ENCODE peak calls at places on chromosomes 16 and 17, in nine cellular contexts. X is heart right ventricle, O is ascending aorta, A is sigmoid colon, J is endothelial cell, I is nephron progenitor cell, H is A549, D is body of pancreas, P is lower leg skin. C is an unnamed sample.
A peak's percentile ranks its signal among the peaks of the same experiment; 100 is the strongest.

GRCh38 chr17:29930399-29931010 is 477 bp upstream of the SSH2 start:
- DNase-seq in X (no peak), P (no peak), I (peak; percentile 19), A (no peak), O (no peak), J (peak; percentile 15), H (no peak), D (no peak), C (peak; percentile 68)

GRCh38 chr17:82636626-82637598 is 11.3 kb downstream of the WDR45B start:
- DNase-seq in A (no peak), O (no peak), H (no peak), I (no peak), D (peak; percentile 95), P (no peak), J (no peak), X (no peak), C (no peak)

GRCh38 chr16:4015275-4015990 is 100.8 kb downstream of the ADCY9 start:
- DNase-seq in H (peak; percentile 76), A (no peak), I (no peak), D (peak; percentile 67), P (no peak), J (no peak), O (no peak), X (no peak), C (no peak)

GRCh38 chr16:31507617-31507928 is 618 bp downstream of the RUSF1 start:
- DNase-seq in H (no peak), A (no peak), O (no peak), X (no peak), P (no peak), I (no peak), J (no peak), D (no peak), C (no peak)

GRCh38 chr17:34769049-34769448 is 189.7 kb downstream of the TMEM132E start:
- DNase-seq in H (no peak), A (no peak), P (peak; percentile 26), D (no peak), X (peak; percentile 15), J (no peak), O (no peak), I (no peak), C (no peak)

GRCh38 chr17:16199093-16199492 is 16.2 kb downstream of the NCOR1 start:
- DNase-seq in J (peak; percentile 30), I (no peak), P (no peak), X (peak; percentile 51), A (no peak), D (no peak), O (no peak), H (no peak), C (no peak)

GRCh38 chr16:4316732-4317461 is 1.0 kb downstream of the GLIS2 start:
- DNase-seq in O (no peak), X (no peak), D (peak; percentile 80), I (no peak), A (peak; percentile 81), H (peak; percentile 81), P (peak; percentile 89), J (no peak), C (peak; percentile 79)

GRCh38 chr17:2547176-2547575 is 35.5 kb upstream of the METTL16 start:
- DNase-seq in H (peak; percentile 49), P (no peak), X (no peak), J (no peak), O (no peak), D (no peak), A (no peak), I (no peak), C (peak; percentile 15)

GRCh38 chr17:40511667-40512221 is 10.3 kb upstream of the TNS4 start:
- DNase-seq in A (peak; percentile 42), H (no peak), D (no peak), J (no peak), O (no peak), I (no peak), X (no peak), P (peak; percentile 83), C (no peak)

GRCh38 chr16:55036371-55036821 is 105.7 kb downstream of the IRX5 start:
- DNase-seq in P (no peak), J (no peak), D (no peak), A (no peak), H (no peak), O (no peak), X (no peak), I (no peak), C (no peak)

GRCh38 chr16:55033225-55034156 is 102.8 kb downstream of the IRX5 start:
- DNase-seq in J (no peak), X (no peak), D (no peak), A (no peak), I (no peak), H (no peak), O (no peak), P (peak; percentile 83), C (no peak)

GRCh38 chr16:55037051-55037450 is 106.4 kb downstream of the IRX5 start:
- DNase-seq in P (peak; percentile 21), X (no peak), D (no peak), A (no peak), I (no peak), J (no peak), O (no peak), H (no peak), C (no peak)

GRCh38 chr16:55035956-55036355 is 105.3 kb downstream of the IRX5 start:
- DNase-seq in I (no peak), A (no peak), D (no peak), J (no peak), P (no peak), O (no peak), X (no peak), H (no peak), C (no peak)

DNA sequence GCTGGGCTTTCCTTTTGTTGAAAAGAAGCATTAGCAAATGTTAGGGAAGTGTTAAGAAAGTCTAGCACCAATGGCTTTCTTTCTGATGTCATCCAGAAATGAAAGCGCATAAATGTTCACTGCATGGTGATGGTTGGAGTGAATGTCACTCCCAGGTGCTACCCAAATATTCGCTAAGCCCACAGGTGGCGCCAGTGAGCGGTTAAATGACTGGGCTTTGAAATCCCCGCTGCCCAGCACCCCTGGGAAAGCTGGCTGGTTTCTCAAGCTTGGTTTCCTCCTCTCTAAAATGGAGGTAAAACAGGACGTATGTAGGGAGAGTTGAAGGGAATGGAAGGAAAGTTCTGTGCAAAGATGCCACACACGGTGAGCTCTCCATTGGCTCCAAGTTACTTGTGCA is 104.4 kb downstream of the IRX5 start:
- DNase-seq in O (no peak), I (peak; percentile 76), J (peak; percentile 71), A (no peak), P (no peak), D (peak; percentile 34), X (no peak), H (peak; percentile 37), C (peak; percentile 12)
- TF ChIP-seq CTCF in O (no peak), I (peak; percentile 58), J (peak; percentile 64), A (no peak), P (no peak), D (peak; percentile 49), X (peak; percentile 51), H (peak; percentile 29), C (peak; percentile 39)

DNA sequence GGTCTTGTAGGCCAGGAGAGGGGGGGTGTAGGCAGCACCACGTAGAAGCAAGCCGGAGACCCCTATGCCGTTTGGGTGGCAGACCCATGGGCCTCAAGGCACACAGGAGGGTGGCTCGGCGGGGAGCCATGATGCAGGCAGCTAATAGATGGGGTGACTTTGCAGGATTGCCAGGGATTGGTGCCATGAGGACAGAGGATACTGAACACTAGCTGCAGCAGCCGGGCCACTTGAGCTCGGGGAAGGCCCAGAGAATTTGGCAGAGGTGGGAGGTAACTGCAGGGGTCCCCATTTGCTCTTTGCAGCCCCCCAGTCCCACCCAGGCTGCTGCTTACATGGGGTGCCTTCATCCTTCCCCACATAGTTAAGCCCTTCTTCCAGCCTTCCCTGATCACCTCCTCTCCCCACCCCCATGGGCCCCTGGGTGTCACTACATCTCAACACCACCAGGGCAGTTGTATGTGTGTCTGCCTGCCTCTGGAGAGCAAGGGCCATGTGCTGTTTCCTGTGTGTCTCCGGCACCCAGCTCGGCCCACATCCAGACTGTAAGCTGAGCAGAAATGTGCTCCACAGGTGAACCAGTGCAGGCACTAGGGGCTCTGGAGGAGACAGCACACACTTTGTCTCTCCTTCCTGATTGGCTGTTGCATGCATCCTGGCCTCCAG is 52.1 kb downstream of the SREBF1 start:
- DNase-seq in I (no peak), P (no peak), A (no peak), O (no peak), H (peak; percentile 71), X (no peak), D (no peak), J (no peak), C (no peak)
- TF ChIP-seq CTCF in I (no peak), P (no peak), A (no peak), O (no peak), H (no peak), X (peak; percentile 9), D (no peak), J (no peak), C (peak; percentile 27)

GRCh38 chr16:85074225-85074914 is 37.9 kb downstream of the CIBAR2 start:
- DNase-seq in O (no peak), X (no peak), I (no peak), J (no peak), A (no peak), D (no peak), H (no peak), P (no peak), C (no peak)
- TF ChIP-seq CTCF in O (no peak), X (no peak), I (no peak), J (no peak), A (no peak), D (no peak), H (no peak), P (no peak), C (no peak)

DNA sequence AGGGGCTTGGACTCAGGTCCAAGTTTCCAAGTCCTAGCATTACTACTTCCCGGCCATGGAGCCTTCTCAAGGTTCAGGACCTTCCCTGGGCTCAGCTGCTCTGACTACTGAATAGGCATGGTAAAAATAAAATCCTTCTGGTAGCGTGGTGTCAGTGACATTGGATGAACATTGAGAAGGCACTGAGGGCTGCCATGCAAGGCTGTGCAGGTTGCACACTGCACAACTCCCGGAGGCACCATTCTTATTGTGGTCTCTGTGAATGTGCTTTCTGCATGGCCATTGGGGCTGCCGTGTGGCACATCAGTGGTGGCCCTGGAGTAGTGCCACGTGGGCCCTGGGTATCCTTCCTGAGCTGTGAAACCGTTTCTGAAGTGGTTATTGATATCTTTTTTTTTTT is 250.2 kb upstream of the CIBAR2 start:
- DNase-seq in D (no peak), I (no peak), X (no peak), P (no peak), H (no peak), J (no peak), O (no peak), A (no peak), C (no peak)
- TF ChIP-seq CTCF in D (no peak), I (no peak), X (no peak), P (no peak), H (no peak), J (no peak), O (no peak), A (no peak), C (no peak)

C was measured in fibroblast of the aortic adventitia.